ENCODE peak calls at places on chromosomes 3 and 15, in four cellular contexts. T is H54; O is SHP77; G is stimulated activated CD4-positive, alpha-beta T cell treated with anti-CD3 and anti-CD28 coated beads, Interleukin-2, amount 100 ng/mL, for 48 hours. A is an unnamed sample.

GRCh38 chr15:38512901-38513300 is 51.7 kb downstream of the RASGRP1 start:
- DNase-seq in G (no peak), T (no peak), O (no peak), A (no peak)

GRCh38 chr3:181623924-181624694 is 87.6 kb upstream of the SOX2 start:
- DNase-seq in O (no peak), T (no peak), G (no peak), A (peak)

GRCh38 chr15:100922192-100923040 is 3.3 kb downstream of the LRRK1 start:
- DNase-seq in O (no peak), T (no peak), G (no peak), A (no peak)

GRCh38 chr3:59957150-59957549 is 907.3 kb upstream of the CFAP20DC start:
- DNase-seq in G (no peak), T (no peak), O (no peak), A (no peak)

GRCh38 chr3:13939206-13939605 is 59.3 kb upstream of the WNT7A start:
- DNase-seq in T (no peak), G (no peak), O (no peak), A (no peak)

GRCh38 chr15:31977138-31977537 is 53.2 kb upstream of the CHRNA7 start:
- DNase-seq in T (no peak), G (no peak), O (no peak), A (no peak)

GRCh38 chr3:43963208-43963607 is 272.5 kb downstream of the ABHD5 start:
- DNase-seq in T (no peak), O (no peak), G (no peak), A (no peak)

GRCh38 chr15:42879390-42879912 is 41.1 kb downstream of the TTBK2 start:
- DNase-seq in T (no peak), O (no peak), G (no peak), A (no peak)

GRCh38 chr3:194565597-194566190 is 67.5 kb downstream of the TMEM44 start:
- DNase-seq in G (no peak), T (no peak), O (no peak), A (no peak)

GRCh38 chr3:46946856-46947544 is 29.5 kb downstream of the CCDC12 start:
- DNase-seq in O (no peak), G (peak), T (peak), A (no peak)

GRCh38 chr3:180123928-180124327 is 87.2 kb upstream of the PEX5L start:
- DNase-seq in T (no peak), G (no peak), O (no peak), A (no peak)

GRCh38 chr3:190325923-190326322 is 3.7 kb upstream of the CLDN1 start:
- DNase-seq in O (no peak), T (no peak), G (no peak), A (no peak)

GRCh38 chr3:126629999-126630398 is 24.9 kb downstream of the TXNRD3 start:
- DNase-seq in G (no peak), O (no peak), T (no peak), A (no peak)

GRCh38 chr15:88012233-88012632 is 244.3 kb downstream of the NTRK3 start:
- DNase-seq in T (no peak), G (no peak), O (no peak), A (no peak)

A was measured in dermis microvascular lymphatic vessel endothelial cell.